ENCODE peak calls at places on chromosome 18, in eight cellular contexts. One of them, this sample, is unnamed.

GRCh38 chr18:42929857-42930256 is 185.6 kb downstream of the RIT2 start:
- DNase-seq in fibroblast of the conjunctiva: no peak
- DNase-seq in cardiac septum: no peak
- DNase-seq in NCI-H1092 treated with DMSO at 0.1 percent for 48 hours: no peak
- DNase-seq in lung microvascular endothelial cell: no peak
- DNase-seq in BJ: no peak
- DNase-seq in sciatic nerve: no peak
- DNase-seq in stimulated activated CD4-positive, alpha-beta T cell treated with anti-CD3 and anti-CD28 coated beads, Interleukin-1b, Interleukin-23, amount 100 ng/mL, for 24 hours: no peak
- DNase-seq in this sample: no peak

GRCh38 chr18:3051718-3052410 is 38.9 kb upstream of the LPIN2 start:
- DNase-seq in sciatic nerve: no peak
- DNase-seq in BJ: no peak
- DNase-seq in NCI-H1092 treated with DMSO at 0.1 percent for 48 hours: no peak
- DNase-seq in lung microvascular endothelial cell: no peak
- DNase-seq in stimulated activated CD4-positive, alpha-beta T cell treated with anti-CD3 and anti-CD28 coated beads, Interleukin-1b, Interleukin-23, amount 100 ng/mL, for 24 hours: no peak
- DNase-seq in cardiac septum: no peak
- DNase-seq in fibroblast of the conjunctiva: no peak
- DNase-seq in this sample: no peak

GRCh38 chr18:60888225-60888624 is 445.0 kb upstream of the CDH20 start:
- DNase-seq in fibroblast of the conjunctiva: no peak
- DNase-seq in BJ: no peak
- DNase-seq in NCI-H1092 treated with DMSO at 0.1 percent for 48 hours: no peak
- DNase-seq in cardiac septum: no peak
- DNase-seq in lung microvascular endothelial cell: no peak
- DNase-seq in stimulated activated CD4-positive, alpha-beta T cell treated with anti-CD3 and anti-CD28 coated beads, Interleukin-1b, Interleukin-23, amount 100 ng/mL, for 24 hours: no peak
- DNase-seq in sciatic nerve: no peak
- DNase-seq in this sample: no peak

GRCh38 chr18:49059028-49059670 is 108.4 kb upstream of the SMAD7 start:
- DNase-seq in stimulated activated CD4-positive, alpha-beta T cell treated with anti-CD3 and anti-CD28 coated beads, Interleukin-1b, Interleukin-23, amount 100 ng/mL, for 24 hours: no peak
- DNase-seq in sciatic nerve: no peak
- DNase-seq in cardiac septum: no peak
- DNase-seq in BJ: no peak
- DNase-seq in lung microvascular endothelial cell: no peak
- DNase-seq in fibroblast of the conjunctiva: no peak
- DNase-seq in NCI-H1092 treated with DMSO at 0.1 percent for 48 hours: no peak
- DNase-seq in this sample: no peak

GRCh38 chr18:48828713-48829442 is 121.9 kb downstream of the SMAD7 start:
- DNase-seq in NCI-H1092 treated with DMSO at 0.1 percent for 48 hours: peak
- DNase-seq in cardiac septum: peak
- DNase-seq in stimulated activated CD4-positive, alpha-beta T cell treated with anti-CD3 and anti-CD28 coated beads, Interleukin-1b, Interleukin-23, amount 100 ng/mL, for 24 hours: no peak
- DNase-seq in BJ: no peak
- DNase-seq in lung microvascular endothelial cell: no peak
- DNase-seq in sciatic nerve: peak
- DNase-seq in fibroblast of the conjunctiva: no peak
- DNase-seq in this sample: no peak

GRCh38 chr18:57780318-57781127 is 22.6 kb downstream of the ATP8B1 start:
- DNase-seq in stimulated activated CD4-positive, alpha-beta T cell treated with anti-CD3 and anti-CD28 coated beads, Interleukin-1b, Interleukin-23, amount 100 ng/mL, for 24 hours: no peak
- DNase-seq in NCI-H1092 treated with DMSO at 0.1 percent for 48 hours: peak
- DNase-seq in lung microvascular endothelial cell: peak
- DNase-seq in BJ: no peak
- DNase-seq in sciatic nerve: no peak
- DNase-seq in fibroblast of the conjunctiva: no peak
- DNase-seq in cardiac septum: no peak
- DNase-seq in this sample: no peak

GRCh38 chr18:13375302-13376255 is 157.0 kb downstream of the LDLRAD4 start:
- DNase-seq in stimulated activated CD4-positive, alpha-beta T cell treated with anti-CD3 and anti-CD28 coated beads, Interleukin-1b, Interleukin-23, amount 100 ng/mL, for 24 hours: peak
- DNase-seq in fibroblast of the conjunctiva: peak
- DNase-seq in lung microvascular endothelial cell: peak
- DNase-seq in NCI-H1092 treated with DMSO at 0.1 percent for 48 hours: no peak
- DNase-seq in BJ: peak
- DNase-seq in cardiac septum: peak
- DNase-seq in sciatic nerve: no peak
- DNase-seq in this sample: peak

GRCh38 chr18:11665146-11665545 is 23.9 kb upstream of the GNAL start:
- DNase-seq in sciatic nerve: no peak
- DNase-seq in fibroblast of the conjunctiva: no peak
- DNase-seq in stimulated activated CD4-positive, alpha-beta T cell treated with anti-CD3 and anti-CD28 coated beads, Interleukin-1b, Interleukin-23, amount 100 ng/mL, for 24 hours: no peak
- DNase-seq in lung microvascular endothelial cell: no peak
- DNase-seq in NCI-H1092 treated with DMSO at 0.1 percent for 48 hours: no peak
- DNase-seq in BJ: no peak
- DNase-seq in cardiac septum: no peak
- DNase-seq in this sample: no peak

GRCh38 chr18:75478996-75479870 is 51.7 kb upstream of the SMIM21 start:
- DNase-seq in NCI-H1092 treated with DMSO at 0.1 percent for 48 hours: peak
- DNase-seq in BJ: no peak
- DNase-seq in fibroblast of the conjunctiva: peak
- DNase-seq in sciatic nerve: no peak
- DNase-seq in lung microvascular endothelial cell: peak
- DNase-seq in cardiac septum: no peak
- DNase-seq in stimulated activated CD4-positive, alpha-beta T cell treated with anti-CD3 and anti-CD28 coated beads, Interleukin-1b, Interleukin-23, amount 100 ng/mL, for 24 hours: no peak
- DNase-seq in this sample: peak

GRCh38 chr18:50967714-50968661 is at the start of gene ELAC1:
- DNase-seq in NCI-H1092 treated with DMSO at 0.1 percent for 48 hours: peak
- DNase-seq in cardiac septum: peak
- DNase-seq in lung microvascular endothelial cell: peak
- DNase-seq in sciatic nerve: peak
- DNase-seq in BJ: no peak
- DNase-seq in fibroblast of the conjunctiva: peak
- DNase-seq in stimulated activated CD4-positive, alpha-beta T cell treated with anti-CD3 and anti-CD28 coated beads, Interleukin-1b, Interleukin-23, amount 100 ng/mL, for 24 hours: peak
- DNase-seq in this sample: peak

GRCh38 chr18:28175930-28176673 is 828 bp downstream of the CDH2 start:
- DNase-seq in BJ: no peak
- DNase-seq in stimulated activated CD4-positive, alpha-beta T cell treated with anti-CD3 and anti-CD28 coated beads, Interleukin-1b, Interleukin-23, amount 100 ng/mL, for 24 hours: no peak
- DNase-seq in lung microvascular endothelial cell: no peak
- DNase-seq in fibroblast of the conjunctiva: no peak
- DNase-seq in cardiac septum: no peak
- DNase-seq in sciatic nerve: no peak
- DNase-seq in NCI-H1092 treated with DMSO at 0.1 percent for 48 hours: peak
- DNase-seq in this sample: no peak

GRCh38 chr18:79403723-79404566 is 8.2 kb downstream of the NFATC1 start:
- DNase-seq in lung microvascular endothelial cell: peak
- DNase-seq in fibroblast of the conjunctiva: no peak
- DNase-seq in BJ: no peak
- DNase-seq in stimulated activated CD4-positive, alpha-beta T cell treated with anti-CD3 and anti-CD28 coated beads, Interleukin-1b, Interleukin-23, amount 100 ng/mL, for 24 hours: no peak
- DNase-seq in cardiac septum: no peak
- DNase-seq in NCI-H1092 treated with DMSO at 0.1 percent for 48 hours: no peak
- DNase-seq in sciatic nerve: no peak
- DNase-seq in this sample: no peak

GRCh38 chr18:3966985-3967856 is 487.9 kb downstream of the DLGAP1 start:
- DNase-seq in NCI-H1092 treated with DMSO at 0.1 percent for 48 hours: no peak
- DNase-seq in lung microvascular endothelial cell: no peak
- DNase-seq in stimulated activated CD4-positive, alpha-beta T cell treated with anti-CD3 and anti-CD28 coated beads, Interleukin-1b, Interleukin-23, amount 100 ng/mL, for 24 hours: no peak
- DNase-seq in cardiac septum: peak
- DNase-seq in BJ: no peak
- DNase-seq in fibroblast of the conjunctiva: no peak
- DNase-seq in sciatic nerve: no peak
- DNase-seq in this sample: no peak

GRCh38 chr18:71598374-71598773 is 945.8 kb downstream of the CBLN2 start:
- DNase-seq in stimulated activated CD4-positive, alpha-beta T cell treated with anti-CD3 and anti-CD28 coated beads, Interleukin-1b, Interleukin-23, amount 100 ng/mL, for 24 hours: no peak
- DNase-seq in sciatic nerve: no peak
- DNase-seq in cardiac septum: no peak
- DNase-seq in fibroblast of the conjunctiva: no peak
- DNase-seq in lung microvascular endothelial cell: no peak
- DNase-seq in BJ: no peak
- DNase-seq in NCI-H1092 treated with DMSO at 0.1 percent for 48 hours: no peak
- DNase-seq in this sample: no peak

GRCh38 chr18:65737346-65737745 is 13.5 kb upstream of the CDH7 start:
- DNase-seq in cardiac septum: no peak
- DNase-seq in lung microvascular endothelial cell: no peak
- DNase-seq in BJ: no peak
- DNase-seq in stimulated activated CD4-positive, alpha-beta T cell treated with anti-CD3 and anti-CD28 coated beads, Interleukin-1b, Interleukin-23, amount 100 ng/mL, for 24 hours: no peak
- DNase-seq in NCI-H1092 treated with DMSO at 0.1 percent for 48 hours: peak
- DNase-seq in sciatic nerve: no peak
- DNase-seq in fibroblast of the conjunctiva: no peak
- DNase-seq in this sample: no peak

This sample was measured in GM12864.